ENCODE peak calls at places on chromosomes 2 and 18, in five cellular contexts. One of them, this sample, is unnamed.

GRCh38 chr18:78862395-78862794 is 117.2 kb upstream of the SALL3 start:
- DNase-seq in HT1080: no peak
- DNase-seq in activated naive CD4-positive, alpha-beta T cell treated with anti-CD3 and anti-CD28 coated beads, Interleukin-2, amount 10 ng/mL, durations not matched to agents 7 days and 5 days: no peak
- DNase-seq in ovary: no peak
- DNase-seq in ascending aorta: no peak
- DNase-seq in this sample: no peak

GRCh38 chr2:211591456-211591855 is 947.1 kb downstream of the ERBB4 start:
- DNase-seq in HT1080: no peak
- DNase-seq in activated naive CD4-positive, alpha-beta T cell treated with anti-CD3 and anti-CD28 coated beads, Interleukin-2, amount 10 ng/mL, durations not matched to agents 7 days and 5 days: no peak
- DNase-seq in ovary: no peak
- DNase-seq in ascending aorta: no peak
- DNase-seq in this sample: no peak

GRCh38 chr2:144702051-144702450 is 182.1 kb upstream of the ZEB2 start:
- DNase-seq in HT1080: no peak
- DNase-seq in activated naive CD4-positive, alpha-beta T cell treated with anti-CD3 and anti-CD28 coated beads, Interleukin-2, amount 10 ng/mL, durations not matched to agents 7 days and 5 days: no peak
- DNase-seq in ovary: no peak
- DNase-seq in ascending aorta: no peak
- DNase-seq in this sample: no peak

GRCh38 chr2:138147796-138148195 is 183.5 kb downstream of the HNMT start:
- DNase-seq in HT1080: no peak
- DNase-seq in activated naive CD4-positive, alpha-beta T cell treated with anti-CD3 and anti-CD28 coated beads, Interleukin-2, amount 10 ng/mL, durations not matched to agents 7 days and 5 days: no peak
- DNase-seq in ovary: no peak
- DNase-seq in ascending aorta: no peak
- DNase-seq in this sample: no peak

GRCh38 chr18:11927497-11927896 is 19.4 kb upstream of the MPPE1 start:
- DNase-seq in HT1080: no peak
- DNase-seq in activated naive CD4-positive, alpha-beta T cell treated with anti-CD3 and anti-CD28 coated beads, Interleukin-2, amount 10 ng/mL, durations not matched to agents 7 days and 5 days: no peak
- DNase-seq in ovary: no peak
- DNase-seq in ascending aorta: no peak
- DNase-seq in this sample: no peak

GRCh38 chr2:224712346-224712745 is 3.8 kb downstream of the CCDC195 start:
- DNase-seq in HT1080: no peak
- DNase-seq in activated naive CD4-positive, alpha-beta T cell treated with anti-CD3 and anti-CD28 coated beads, Interleukin-2, amount 10 ng/mL, durations not matched to agents 7 days and 5 days: no peak
- DNase-seq in ovary: no peak
- DNase-seq in ascending aorta: no peak
- DNase-seq in this sample: no peak

GRCh38 chr2:135875491-135876065 is 665 bp downstream of the MCM6 start:
- DNase-seq in HT1080: peak; percentile 64
- DNase-seq in activated naive CD4-positive, alpha-beta T cell treated with anti-CD3 and anti-CD28 coated beads, Interleukin-2, amount 10 ng/mL, durations not matched to agents 7 days and 5 days: peak; percentile 83
- DNase-seq in ovary: peak; percentile 51
- DNase-seq in ascending aorta: peak; percentile 72
- DNase-seq in this sample: peak; percentile 56

GRCh38 chr2:159615936-159616733 is at the start of gene BAZ2B:
- DNase-seq in HT1080: peak; percentile 52
- DNase-seq in activated naive CD4-positive, alpha-beta T cell treated with anti-CD3 and anti-CD28 coated beads, Interleukin-2, amount 10 ng/mL, durations not matched to agents 7 days and 5 days: no peak
- DNase-seq in ovary: peak; percentile 67
- DNase-seq in ascending aorta: peak; percentile 68
- DNase-seq in this sample: no peak

GRCh38 chr2:136785215-136785614 is 19.9 kb downstream of the THSD7B start:
- DNase-seq in HT1080: no peak
- DNase-seq in activated naive CD4-positive, alpha-beta T cell treated with anti-CD3 and anti-CD28 coated beads, Interleukin-2, amount 10 ng/mL, durations not matched to agents 7 days and 5 days: no peak
- DNase-seq in ovary: no peak
- DNase-seq in ascending aorta: no peak
- DNase-seq in this sample: no peak

GRCh38 chr18:2223859-2224258 is 347.4 kb downstream of the METTL4 start:
- DNase-seq in HT1080: peak; percentile 30
- DNase-seq in activated naive CD4-positive, alpha-beta T cell treated with anti-CD3 and anti-CD28 coated beads, Interleukin-2, amount 10 ng/mL, durations not matched to agents 7 days and 5 days: peak; percentile 21
- DNase-seq in ovary: no peak
- DNase-seq in ascending aorta: no peak
- DNase-seq in this sample: no peak